ENCODE peak calls at places on chromosomes 7 and 10, in eight cellular contexts. H, A, I, B, F, Z, M and Y are unnamed samples.

GRCh38 chr7:45088821-45089313 is at the start of gene NACAD:
- DNase-seq in H (no peak), A (peak), I (peak), B (no peak), F (peak), Z (no peak), M (no peak), Y (peak)

GRCh38 chr7:50610521-50611277 is 45.5 kb upstream of the DDC start:
- DNase-seq in H (no peak), A (no peak), I (peak), B (peak), F (no peak), Z (peak), M (no peak), Y (no peak)

GRCh38 chr7:40551685-40552576 is 417.1 kb downstream of the SUGCT start:
- DNase-seq in H (no peak), A (no peak), I (peak), B (peak), F (peak), Z (peak), M (no peak), Y (peak)

GRCh38 chr10:104581884-104582603 is 59.0 kb upstream of the SORCS3 start:
- DNase-seq in H (no peak), A (no peak), I (peak), B (no peak), F (no peak), Z (peak), M (no peak), Y (no peak)

GRCh38 chr10:115030483-115031200 is 62.5 kb upstream of the ATRNL1 start:
- DNase-seq in H (no peak), A (no peak), I (no peak), B (no peak), F (no peak), Z (no peak), M (peak), Y (no peak)

GRCh38 chr10:12221323-12222298 is 25.6 kb downstream of the CDC123 start:
- DNase-seq in H (no peak), A (no peak), I (peak), B (peak), F (peak), Z (peak), M (no peak), Y (peak)

GRCh38 chr10:133226251-133226808 is 3.7 kb upstream of the UTF1 start:
- DNase-seq in H (no peak), A (no peak), I (no peak), B (no peak), F (no peak), Z (no peak), M (no peak), Y (no peak)

GRCh38 chr7:107194051-107194450 is 25.2 kb downstream of the HBP1 start:
- DNase-seq in H (no peak), A (no peak), I (no peak), B (no peak), F (no peak), Z (no peak), M (no peak), Y (no peak)

GRCh38 chr7:2640858-2641257 is 9.1 kb downstream of the TTYH3 start:
- DNase-seq in H (no peak), A (no peak), I (no peak), B (no peak), F (no peak), Z (no peak), M (no peak), Y (no peak)

GRCh38 chr7:69847921-69848612 is 249.8 kb downstream of the AUTS2 start:
- DNase-seq in H (no peak), A (no peak), I (no peak), B (no peak), F (no peak), Z (no peak), M (no peak), Y (no peak)

GRCh38 chr7:77935652-77936348 is 137.2 kb downstream of the PHTF2 start:
- DNase-seq in H (peak), A (no peak), I (no peak), B (no peak), F (no peak), Z (no peak), M (no peak), Y (peak)
- TF ChIP-seq CTCF in H (peak), A (no peak), I (peak), B (no peak), F (no peak), Z (peak), M (no peak), Y (peak)

GRCh38 chr10:116080553-116080952 is 192.5 kb downstream of the GFRA1 start:
- DNase-seq in H (no peak), A (no peak), I (peak), B (no peak), F (no peak), Z (peak), M (no peak), Y (no peak)
- TF ChIP-seq CTCF in H (no peak), A (no peak), I (no peak), B (no peak), F (no peak), Z (no peak), M (no peak), Y (no peak)

GRCh38 chr10:120941468-120941867 is 90.3 kb downstream of the WDR11 start:
- DNase-seq in H (no peak), A (no peak), I (no peak), B (no peak), F (no peak), Z (no peak), M (no peak), Y (no peak)
- TF ChIP-seq CTCF in H (no peak), A (no peak), I (no peak), B (no peak), F (no peak), Z (no peak), M (no peak), Y (no peak)

GRCh38 chr7:30448461-30449189 is 30.0 kb downstream of the NOD1 start:
- DNase-seq in H (no peak), A (no peak), I (no peak), B (no peak), F (no peak), Z (no peak), M (no peak), Y (no peak)

GRCh38 chr7:30450123-30450982 is 28.2 kb downstream of the NOD1 start:
- DNase-seq in H (no peak), A (no peak), I (no peak), B (no peak), F (no peak), Z (no peak), M (no peak), Y (peak)

GRCh38 chr7:30447466-30447865 is 31.1 kb downstream of the NOD1 start:
- DNase-seq in H (no peak), A (no peak), I (no peak), B (no peak), F (no peak), Z (no peak), M (no peak), Y (no peak)

GRCh38 chr7:30446266-30446665 is 32.3 kb downstream of the NOD1 start:
- DNase-seq in H (no peak), A (no peak), I (no peak), B (no peak), F (no peak), Z (no peak), M (no peak), Y (no peak)

GRCh38 chr7:30445770-30446169 is 32.8 kb downstream of the NOD1 start:
- DNase-seq in H (peak), A (peak), I (peak), B (peak), F (peak), Z (no peak), M (no peak), Y (peak)
- TF ChIP-seq CTCF in H (peak), A (peak), I (no peak), B (peak), F (peak), Z (no peak), M (peak), Y (peak)